ENCODE peak calls at places on chromosome 6, in five cellular contexts. B is endothelial cell of umbilical vein, X is psoas muscle, F is osteoblast, O is thoracic aorta. K is an unnamed sample.
A peak's percentile ranks its signal among the peaks of the same experiment; 100 is the strongest.

GRCh38 chr6:107244082-107244741 is 128.9 kb upstream of the BEND3 start:
- DNase-seq in B (no peak), X (no peak), F (no peak), O (no peak), K (no peak)

GRCh38 chr6:109527989-109528388 is 45.0 kb upstream of the ZBTB24 start:
- DNase-seq in B (no peak), X (no peak), F (no peak), O (no peak), K (no peak)

GRCh38 chr6:3352678-3353077 is 93.9 kb downstream of the PSMG4 start:
- DNase-seq in B (no peak), X (no peak), F (no peak), O (no peak), K (no peak)

GRCh38 chr6:156651438-156651837 is 125.7 kb upstream of the ARID1B start:
- DNase-seq in B (no peak), X (no peak), F (no peak), O (no peak), K (no peak)

GRCh38 chr6:90425161-90425641 is 128.6 kb upstream of the BACH2 start:
- DNase-seq in B (no peak), X (no peak), F (no peak), O (no peak), K (no peak)

GRCh38 chr6:4788953-4789584 is 12.9 kb downstream of the CDYL start:
- DNase-seq in B (no peak), X (no peak), F (no peak), O (no peak), K (peak; percentile 42)

GRCh38 chr6:89209457-89209856 is 7.7 kb downstream of the GABRR1 start:
- DNase-seq in B (no peak), X (no peak), F (no peak), O (no peak), K (no peak)

GRCh38 chr6:110890288-110890687 is 15.7 kb downstream of the AMD1 start:
- DNase-seq in B (no peak), X (no peak), F (no peak), O (no peak), K (no peak)

GRCh38 chr6:34912715-34913464 is 23.8 kb downstream of the ANKS1A start:
- DNase-seq in B (peak; percentile 16), X (no peak), F (peak; percentile 91), O (no peak), K (no peak)

GRCh38 chr6:121523628-121524027 is 88.2 kb downstream of the GJA1 start:
- DNase-seq in B (peak; percentile 45), X (no peak), F (no peak), O (no peak), K (no peak)

GRCh38 chr6:10763006-10763405 is 15.4 kb downstream of the TMEM14B start:
- DNase-seq in B (peak; percentile 53), X (no peak), F (no peak), O (no peak), K (no peak)

GRCh38 chr6:106639812-106640211 is 10.4 kb downstream of the QRSL1 start:
- DNase-seq in B (no peak), X (no peak), F (no peak), O (no peak), K (no peak)

GRCh38 chr6:133948472-133948871 is 4.6 kb upstream of the TBPL1 start:
- DNase-seq in B (no peak), X (no peak), F (no peak), O (no peak), K (no peak)

GRCh38 chr6:94389218-94389617 is 969.9 kb upstream of the EPHA7 start:
- DNase-seq in B (no peak), X (no peak), F (no peak), O (no peak), K (no peak)

GRCh38 chr6:112086744-112087135 is 542 bp downstream of the TUBE1 start:
- DNase-seq in B (peak; percentile 74), X (no peak), F (peak; percentile 81), O (no peak), K (peak; percentile 53)

GRCh38 chr6:113586413-113586812 is 270.7 kb upstream of the MARCKS start:
- DNase-seq in B (no peak), X (no peak), F (peak; percentile 58), O (no peak), K (no peak)

GRCh38 chr6:65182681-65183080 is 524.3 kb downstream of the EYS start:
- DNase-seq in B (no peak), X (no peak), F (no peak), O (no peak), K (no peak)

GRCh38 chr6:75932067-75932466 is 140.4 kb downstream of the IMPG1 start:
- DNase-seq in B (peak; percentile 45), X (no peak), F (no peak), O (no peak), K (peak; percentile 44)

GRCh38 chr6:82818727-82819126 is 246.9 kb downstream of the UBE3D start:
- DNase-seq in B (no peak), X (no peak), F (no peak), O (no peak), K (no peak)

GRCh38 chr6:83467620-83468036 is 36.8 kb upstream of the ME1 start:
- DNase-seq in B (no peak), X (peak; percentile 57), F (no peak), O (no peak), K (no peak)

GRCh38 chr6:13272131-13273046 is 55.9 kb downstream of the TBC1D7 start:
- DNase-seq in B (no peak), X (peak; percentile 67), F (no peak), O (no peak), K (no peak)

GRCh38 chr6:73079611-73079955 is 145.7 kb downstream of the KHDC1L start:
- DNase-seq in B (no peak), X (no peak), F (peak; percentile 55), O (no peak), K (no peak)

GRCh38 chr6:35258858-35259193 is 709 bp upstream of the ZNF76 start:
- DNase-seq in B (no peak), X (no peak), F (peak; percentile 83), O (no peak), K (no peak)

GRCh38 chr6:11264100-11264499 is 31.6 kb upstream of the NEDD9 start:
- DNase-seq in B (no peak), X (no peak), F (no peak), O (no peak), K (peak; percentile 49)

GRCh38 chr6:12233693-12234551 is 56.2 kb upstream of the EDN1 start:
- DNase-seq in B (peak; percentile 86), X (no peak), F (peak; percentile 79), O (no peak), K (peak; percentile 22)

GRCh38 chr6:117540670-117541069 is 58.2 kb downstream of the DCBLD1 start:
- DNase-seq in B (no peak), X (no peak), F (peak; percentile 58), O (no peak), K (no peak)

GRCh38 chr6:117544725-117545124 is 57.6 kb downstream of the GOPC start:
- DNase-seq in B (no peak), X (no peak), F (no peak), O (no peak), K (no peak)

GRCh38 chr6:117545161-117545595 is 57.1 kb downstream of the GOPC start:
- DNase-seq in B (no peak), X (no peak), F (no peak), O (no peak), K (no peak)

GRCh38 chr6:117538615-117539014 is 56.1 kb downstream of the DCBLD1 start:
- DNase-seq in B (no peak), X (no peak), F (no peak), O (no peak), K (no peak)

DNA sequence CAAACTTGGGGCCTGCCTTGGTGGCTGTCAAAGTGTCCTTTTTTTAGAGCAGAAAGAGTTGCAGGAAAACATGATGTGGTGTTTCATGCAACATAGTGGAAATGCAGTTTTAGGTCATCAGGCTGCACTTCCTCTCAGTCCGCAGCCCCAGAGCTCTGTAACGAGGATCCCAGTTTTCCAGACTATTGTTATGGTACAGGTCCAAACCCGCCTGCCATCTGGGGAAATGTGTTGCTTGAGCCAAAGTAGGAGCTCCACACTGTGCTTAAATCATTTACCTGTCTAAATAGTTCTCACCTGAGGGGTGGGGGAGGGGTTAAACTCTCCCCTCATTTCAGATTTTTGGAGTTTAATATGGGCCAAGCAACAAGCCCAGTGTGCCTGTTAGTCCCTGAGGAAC is 59.8 kb downstream of the GOPC start:
- DNase-seq in B (no peak), X (no peak), F (no peak), O (no peak), K (no peak)
- H3K36me3 ChIP-seq in B (peaks cover 43% of the 10 kb centered on the region), X (peaks cover 52% of the 10 kb centered on the region), F (peaks cover 91% of the 10 kb centered on the region), O (no peaks in the 10 kb centered on the region), K (no peaks in the 10 kb centered on the region)

GRCh38 chr6:152147269-152147668 is 339.8 kb downstream of the ESR1 start:
- DNase-seq in B (no peak), X (no peak), F (no peak), O (no peak), K (no peak)
- H3K36me3 ChIP-seq in B (peaks cover 3% of the 10 kb centered on the region), X (peaks cover 90% of the 10 kb centered on the region), F (peaks cover 68% of the 10 kb centered on the region), O (peaks cover 64% of the 10 kb centered on the region), K (no peaks in the 10 kb centered on the region)

GRCh38 chr6:127515794-127516675 is 3.1 kb downstream of the MTCL3 start:
- DNase-seq in B (peak; percentile 19), X (peak; percentile 84), F (peak; percentile 95), O (no peak), K (peak; percentile 91)
- H3K36me3 ChIP-seq in B (no peaks in the 10 kb centered on the region), X (no peaks in the 10 kb centered on the region), F (peaks cover 3% of the 10 kb centered on the region), O (no peaks in the 10 kb centered on the region), K (no peaks in the 10 kb centered on the region)

GRCh38 chr6:17790486-17790885 is 83.8 kb upstream of the NUP153 start:
- DNase-seq in B (no peak), X (no peak), F (no peak), O (no peak), K (no peak)
- H3K36me3 ChIP-seq in B (peaks cover 6% of the 10 kb centered on the region), X (peaks cover 98% of the 10 kb centered on the region), F (peaks cover 61% of the 10 kb centered on the region), O (peaks cover 30% of the 10 kb centered on the region), K (peaks cover 2% of the 10 kb centered on the region)